ENCODE peak calls at places on chromosomes 6 and 20, in five cellular contexts. H, R, I, T and M are unnamed samples.

GRCh38 chr20:51500936-51501335 is 41.6 kb downstream of the NFATC2 start:
- DNase-seq in H (no peak), R (no peak), I (no peak), T (no peak), M (no peak)

GRCh38 chr6:157605484-157605883 is 217.6 kb upstream of the SNX9 start:
- DNase-seq in T (no peak), R (no peak), H (no peak), I (no peak), M (no peak)

GRCh38 chr6:209432-210103 is 82.7 kb upstream of the DUSP22 start:
- DNase-seq in I (no peak), H (no peak), R (peak; percentile 42), T (peak; percentile 68), M (no peak)

GRCh38 chr6:156778615-156779205 is 1.5 kb downstream of the ARID1B start:
- DNase-seq in T (no peak), I (peak; percentile 42), H (no peak), R (peak; percentile 55), M (peak; percentile 34)

GRCh38 chr20:41446471-41446870 is 79.9 kb upstream of the EMILIN3 start:
- DNase-seq in R (no peak), T (no peak), I (no peak), H (no peak), M (no peak)

GRCh38 chr20:5835870-5836269 is 85.7 kb downstream of the SHLD1 start:
- DNase-seq in H (no peak), I (no peak), R (no peak), T (no peak), M (no peak)

GRCh38 chr20:51487525-51488279 is 54.8 kb downstream of the NFATC2 start:
- DNase-seq in T (no peak), R (peak; percentile 24), H (no peak), I (peak; percentile 53), M (peak; percentile 29)

GRCh38 chr20:64069614-64070243 is 6.7 kb downstream of the TCEA2 start:
- DNase-seq in H (no peak), R (peak; percentile 70), T (no peak), I (no peak), M (peak; percentile 62)

GRCh38 chr6:14983599-14984296 is 262.1 kb upstream of the JARID2 start:
- DNase-seq in T (no peak), H (no peak), I (no peak), R (no peak), M (no peak)

GRCh38 chr20:47768016-47768953 is 17.0 kb downstream of the SULF2 start:
- DNase-seq in R (no peak), H (no peak), T (no peak), I (no peak), M (no peak)

GRCh38 chr20:54197621-54198604 is 10.0 kb upstream of the PFDN4 start:
- DNase-seq in I (peak; percentile 89), H (no peak), T (peak; percentile 36), R (no peak), M (peak; percentile 92)

GRCh38 chr6:129338683-129339082 is 371.3 kb downstream of the ARHGAP18 start:
- DNase-seq in H (no peak), I (no peak), T (no peak), R (no peak), M (no peak)

GRCh38 chr6:79810153-79810806 is 137.1 kb downstream of the ELOVL4 start:
- DNase-seq in T (no peak), I (no peak), R (no peak), H (no peak), M (no peak)

GRCh38 chr6:64074981-64075380 is 439.4 kb downstream of the PHF3 start:
- DNase-seq in H (no peak), I (no peak), T (no peak), R (no peak), M (no peak)

GRCh38 chr20:45405566-45406259 is 2.4 kb upstream of the DBNDD2 start:
- DNase-seq in I (no peak), T (no peak), R (peak; percentile 30), H (no peak), M (no peak)

GRCh38 chr6:22421187-22421586 is 124.4 kb upstream of the PRL start:
- DNase-seq in H (no peak), R (no peak), I (no peak), T (no peak), M (no peak)

GRCh38 chr6:147972436-147972835 is 370.2 kb upstream of the SASH1 start:
- DNase-seq in R (no peak), I (no peak), T (no peak), H (no peak), M (no peak)

GRCh38 chr6:125577263-125577662 is 172.2 kb upstream of the HEY2 start:
- DNase-seq in T (no peak), H (no peak), I (no peak), R (no peak), M (no peak)

GRCh38 chr6:84018453-84019061 is 15.0 kb upstream of the MRAP2 start:
- DNase-seq in R (no peak), I (no peak), T (no peak), H (no peak), M (no peak)

GRCh38 chr6:91812596-91813274 is 1225.9 kb upstream of the MAP3K7 start:
- DNase-seq in R (no peak), I (no peak), T (no peak), H (no peak), M (no peak)

GRCh38 chr6:167825759-167826229 is 917 bp upstream of the AFDN start:
- DNase-seq in R (peak; percentile 86), I (peak; percentile 61), T (no peak), H (peak; percentile 41), M (peak; percentile 52)

GRCh38 chr6:96610019-96610418 is 47.1 kb downstream of the FHL5 start:
- DNase-seq in H (no peak), I (no peak), R (no peak), T (no peak), M (no peak)

GRCh38 chr20:38173237-38174156 is 8.4 kb upstream of the TGM2 start:
- DNase-seq in H (no peak), R (peak; percentile 47), T (no peak), I (peak; percentile 92), M (peak; percentile 85)

GRCh38 chr6:137271245-137272183 is 52.3 kb upstream of the IFNGR1 start:
- DNase-seq in T (no peak), H (no peak), I (peak; percentile 60), R (peak; percentile 39), M (peak; percentile 75)

GRCh38 chr20:23028377-23028776 is 6.7 kb upstream of the SSTR4 start:
- DNase-seq in R (no peak), I (no peak), H (no peak), T (no peak), M (no peak)

GRCh38 chr20:31494131-31494530 is 19.0 kb downstream of the REM1 start:
- DNase-seq in I (peak; percentile 61), T (no peak), H (no peak), R (peak; percentile 68), M (peak; percentile 81)

GRCh38 chr6:144335914-144336313 is 50.8 kb downstream of the UTRN start:
- DNase-seq in I (no peak), T (no peak), H (no peak), R (no peak), M (no peak)

DNA sequence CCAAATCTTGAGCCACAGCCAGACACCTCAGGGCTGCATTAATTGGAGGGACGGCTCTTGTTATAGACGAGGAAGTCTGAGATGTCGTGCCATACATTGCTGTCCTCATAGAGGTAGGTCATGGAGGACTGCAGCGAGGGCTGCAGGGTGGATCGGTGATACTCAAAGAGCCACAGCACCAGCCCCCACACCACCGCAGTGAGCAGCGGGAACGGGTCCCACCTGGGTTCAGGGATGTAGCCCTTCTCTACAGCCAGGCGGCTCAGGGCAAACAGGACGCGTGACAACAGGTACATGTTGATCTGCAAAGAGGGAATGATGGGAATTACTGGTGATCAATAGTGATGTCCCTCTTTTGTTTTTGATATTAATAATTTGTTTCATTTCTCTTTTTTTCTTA is 12.4 kb downstream of the PXMP4 start:
- DNase-seq in T (no peak), I (no peak), H (no peak), R (no peak), M (no peak)
- TF ChIP-seq HDAC2 in T (no peak), I (no peak), H (no peak), R (no peak), M (no peak)

GRCh38 chr20:1150218-1150617 is 31.8 kb downstream of the PSMF1 start:
- DNase-seq in R (no peak), T (no peak), I (peak; percentile 52), H (no peak), M (peak; percentile 69)
- TF ChIP-seq HDAC2 in R (no peak), T (no peak), I (no peak), H (no peak), M (peak; percentile 37)

GRCh38 chr6:131116755-131117360 is 18.4 kb upstream of the AKAP7 start:
- DNase-seq in H (no peak), R (peak; percentile 22), T (no peak), I (peak; percentile 53), M (peak; percentile 68)
- TF ChIP-seq HDAC2 in H (no peak), R (no peak), T (no peak), I (no peak), M (no peak)

GRCh38 chr6:33690766-33691165 is 20.7 kb downstream of the UQCC2 start:
- DNase-seq in I (no peak), R (no peak), H (no peak), T (no peak), M (no peak)

GRCh38 chr6:33691456-33692077 is 19.9 kb downstream of the UQCC2 start:
- DNase-seq in H (no peak), T (no peak), R (no peak), I (no peak), M (no peak)

GRCh38 chr6:33689148-33689494 is 22.4 kb downstream of the UQCC2 start:
- DNase-seq in I (no peak), H (no peak), T (no peak), R (no peak), M (no peak)

GRCh38 chr6:33688451-33689147 is 22.9 kb downstream of the UQCC2 start:
- DNase-seq in R (no peak), T (no peak), I (no peak), H (no peak), M (no peak)

DNA sequence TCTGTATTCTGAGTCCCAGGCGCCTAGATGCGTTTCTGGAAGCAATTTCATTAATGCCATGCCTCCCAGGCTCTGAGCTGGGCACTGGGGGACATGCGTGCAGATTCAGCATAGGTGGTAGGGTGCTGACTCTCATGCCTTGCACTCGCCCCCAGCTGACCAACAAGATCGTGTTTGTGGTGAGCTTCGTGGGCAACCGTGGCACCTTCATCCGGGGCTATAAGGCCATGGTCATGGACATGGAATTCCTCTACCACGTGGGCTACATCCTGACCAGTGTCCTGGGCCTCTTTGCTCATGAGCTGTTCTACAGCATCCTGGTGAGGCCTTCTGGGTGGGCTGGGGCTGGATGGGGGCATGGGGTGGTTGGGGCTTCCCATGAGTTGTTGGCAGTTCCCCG is 21.6 kb downstream of the UQCC2 start:
- DNase-seq in H (no peak), I (no peak), T (no peak), R (no peak), M (no peak)
- TF ChIP-seq HDAC2 in H (no peak), I (no peak), T (no peak), R (no peak), M (no peak)

GRCh38 chr6:150528648-150529285 is 70.9 kb upstream of the PLEKHG1 start:
- DNase-seq in H (peak; percentile 60), I (no peak), R (peak; percentile 21), T (no peak), M (no peak)

GRCh38 chr6:150531957-150532356 is 67.7 kb upstream of the PLEKHG1 start:
- DNase-seq in T (no peak), R (no peak), I (no peak), H (no peak), M (no peak)

GRCh38 chr6:150527100-150527499 is 72.6 kb upstream of the PLEKHG1 start:
- DNase-seq in H (no peak), T (no peak), R (no peak), I (no peak), M (no peak)
- TF ChIP-seq HDAC2 in H (no peak), T (no peak), R (no peak), I (no peak), M (no peak)